ENCODE peak calls at places on chromosomes 13 and 19, in nine cellular contexts. D, T, C, Y, O, J, W, X and U are unnamed samples.

GRCh38 chr19:49469828-49470614 is 4.0 kb upstream of the FLT3LG start:
- DNase-seq in D (no peak), T (no peak), C (no peak), Y (peak; percentile 44), O (no peak), J (no peak), W (no peak), X (no peak), U (no peak)

GRCh38 chr19:32373614-32374295 is 28.3 kb downstream of the ZNF507 start:
- DNase-seq in D (peak; percentile 97), T (peak; percentile 94), C (no peak), Y (no peak), O (peak; percentile 96), J (peak; percentile 54), W (peak; percentile 99), X (no peak), U (no peak)

GRCh38 chr19:18357442-18358264 is 17.3 kb downstream of the PGPEP1 start:
- DNase-seq in D (no peak), T (no peak), C (no peak), Y (no peak), O (no peak), J (no peak), W (no peak), X (no peak), U (no peak)

GRCh38 chr13:26785845-26786630 is 25.5 kb upstream of the GPR12 start:
- DNase-seq in D (no peak), T (no peak), C (no peak), Y (peak; percentile 80), O (no peak), J (no peak), W (no peak), X (no peak), U (no peak)

GRCh38 chr19:10690351-10690781 is 10.9 kb upstream of the QTRT1 start:
- DNase-seq in D (no peak), T (peak; percentile 36), C (no peak), Y (peak; percentile 35), O (no peak), J (no peak), W (peak; percentile 77), X (no peak), U (no peak)

GRCh38 chr13:109771926-109772325 is 14.5 kb downstream of the IRS2 start:
- DNase-seq in D (no peak), T (no peak), C (no peak), Y (no peak), O (no peak), J (peak; percentile 32), W (no peak), X (no peak), U (no peak)

GRCh38 chr13:49858183-49858856 is 65.8 kb upstream of the KPNA3 start:
- DNase-seq in D (peak; percentile 89), T (peak; percentile 71), C (no peak), Y (no peak), O (no peak), J (no peak), W (peak; percentile 94), X (no peak), U (no peak)

GRCh38 chr13:111893071-111893606 is 173.8 kb upstream of the SOX1 start:
- DNase-seq in D (no peak), T (no peak), C (peak; percentile 43), Y (peak; percentile 82), O (no peak), J (peak; percentile 72), W (no peak), X (no peak), U (peak; percentile 11)

GRCh38 chr13:113275387-113275786 is 21.7 kb upstream of the LAMP1 start:
- DNase-seq in D (no peak), T (peak; percentile 32), C (no peak), Y (peak; percentile 62), O (peak; percentile 16), J (peak; percentile 58), W (peak; percentile 65), X (peak; percentile 17), U (no peak)

GRCh38 chr19:42176990-42177685 is 40.3 kb downstream of the DEDD2 start:
- DNase-seq in D (no peak), T (peak; percentile 30), C (peak; percentile 46), Y (peak; percentile 79), O (peak; percentile 89), J (peak; percentile 93), W (peak; percentile 72), X (peak; percentile 88), U (peak; percentile 77)

GRCh38 chr13:70162141-70162540 is 53.9 kb upstream of the KLHL1 start:
- DNase-seq in D (no peak), T (no peak), C (no peak), Y (no peak), O (no peak), J (no peak), W (no peak), X (no peak), U (no peak)